ENCODE peak calls at places on chromosomes 13 and 19, in seven cellular contexts. F is body of pancreas, Z is heart left ventricle, G is kidney, T is K562, D is breast epithelium, J is Panc1. P is an unnamed sample.

GRCh38 chr19:47430041-47430802 is 10.9 kb upstream of the MEIS3 start:
- DNase-seq in F (peak), Z (peak), G (peak), T (no peak), D (peak), J (no peak), P (peak)

GRCh38 chr19:19372656-19373416 is 32.6 kb upstream of the GATAD2A start:
- DNase-seq in F (no peak), Z (peak), G (peak), T (peak), D (no peak), J (no peak), P (no peak)

GRCh38 chr19:29812080-29812880 is 489 bp downstream of the CCNE1 start:
- DNase-seq in F (peak), Z (no peak), G (peak), T (peak), D (no peak), J (no peak), P (peak)

GRCh38 chr13:50365300-50365682 is 350.0 kb downstream of the KCNRG start:
- DNase-seq in F (no peak), Z (no peak), G (no peak), T (no peak), D (no peak), J (no peak), P (no peak)

GRCh38 chr13:75181906-75182305 is 300.1 kb downstream of the TBC1D4 start:
- DNase-seq in F (no peak), Z (no peak), G (no peak), T (no peak), D (no peak), J (no peak), P (no peak)

GRCh38 chr13:25840261-25840660 is 211.6 kb downstream of the SHISA2 start:
- DNase-seq in F (no peak), Z (no peak), G (no peak), T (no peak), D (no peak), J (no peak), P (no peak)

GRCh38 chr13:114263590-114263989 is 17.8 kb upstream of the UPF3A start:
- DNase-seq in F (no peak), Z (no peak), G (no peak), T (no peak), D (no peak), J (no peak), P (no peak)

GRCh38 chr19:48746738-48747575 is at the start of gene IZUMO1:
- DNase-seq in F (peak), Z (peak), G (peak), T (peak), D (no peak), J (peak), P (peak)

GRCh38 chr19:2627319-2627829 is 75.1 kb downstream of the GNG7 start:
- DNase-seq in F (peak), Z (peak), G (peak), T (no peak), D (peak), J (peak), P (no peak)

GRCh38 chr13:97289514-97290298 is 67.6 kb downstream of the MBNL2 start:
- DNase-seq in F (no peak), Z (no peak), G (no peak), T (no peak), D (no peak), J (no peak), P (no peak)

GRCh38 chr13:30526612-30527217 is 61.0 kb upstream of the HMGB1 start:
- DNase-seq in F (no peak), Z (no peak), G (peak), T (no peak), D (no peak), J (no peak), P (peak)

GRCh38 chr19:40933025-40933424 is 51.0 kb upstream of the CYP2A7 start:
- DNase-seq in F (no peak), Z (no peak), G (no peak), T (no peak), D (no peak), J (no peak), P (no peak)

GRCh38 chr19:2815191-2815614 is 4.5 kb upstream of the ZNF554 start:
- DNase-seq in F (no peak), Z (no peak), G (peak), T (no peak), D (no peak), J (no peak), P (no peak)

GRCh38 chr13:101417501-101417900 is 1.2 kb upstream of the NALCN start:
- DNase-seq in F (no peak), Z (no peak), G (no peak), T (no peak), D (no peak), J (no peak), P (no peak)

GRCh38 chr19:13053761-13054604 is 48.7 kb downstream of the LYL1 start:
- DNase-seq in F (peak), Z (peak), G (peak), T (no peak), D (peak), J (peak), P (peak)

GRCh38 chr19:10068205-10068604 is 17.9 kb upstream of the SHFL start:
- DNase-seq in F (no peak), Z (no peak), G (no peak), T (no peak), D (no peak), J (no peak), P (no peak)

GRCh38 chr13:46492946-46493345 is 60.0 kb upstream of the LRCH1 start:
- DNase-seq in F (no peak), Z (no peak), G (no peak), T (peak), D (no peak), J (no peak), P (peak)

GRCh38 chr19:32404939-32405430 is 585 bp upstream of the DPY19L3 start:
- DNase-seq in F (peak), Z (peak), G (peak), T (no peak), D (peak), J (no peak), P (peak)

GRCh38 chr19:57096640-57097361 is 23.0 kb upstream of the USP29 start:
- DNase-seq in F (no peak), Z (no peak), G (no peak), T (no peak), D (no peak), J (no peak), P (no peak)

GRCh38 chr19:507286-508203 is at the start of gene TPGS1:
- DNase-seq in F (peak), Z (peak), G (peak), T (peak), D (peak), J (no peak), P (peak)

GRCh38 chr19:55585658-55586339 is 5.2 kb upstream of the ZNF579 start:
- DNase-seq in F (peak), Z (peak), G (peak), T (peak), D (no peak), J (no peak), P (peak)

GRCh38 chr19:2254052-2254872 is 2.0 kb downstream of the JSRP1 start:
- DNase-seq in F (no peak), Z (peak), G (peak), T (no peak), D (no peak), J (no peak), P (peak)

GRCh38 chr19:18002347-18002850 is 5.6 kb upstream of the ARRDC2 start:
- DNase-seq in F (no peak), Z (no peak), G (no peak), T (no peak), D (no peak), J (no peak), P (no peak)

GRCh38 chr13:48291730-48292129 is 11.8 kb upstream of the RB1 start:
- DNase-seq in F (no peak), Z (no peak), G (no peak), T (no peak), D (no peak), J (no peak), P (peak)

GRCh38 chr13:25963681-25964080 is 88.1 kb downstream of the SHISA2 start:
- DNase-seq in F (no peak), Z (no peak), G (no peak), T (no peak), D (no peak), J (no peak), P (no peak)

GRCh38 chr19:40613669-40614594 is 12.8 kb downstream of the LTBP4 start:
- DNase-seq in F (no peak), Z (peak), G (peak), T (peak), D (peak), J (no peak), P (peak)

GRCh38 chr19:46241676-46242075 is 12.1 kb downstream of the IGFL1 start:
- DNase-seq in F (no peak), Z (no peak), G (no peak), T (no peak), D (no peak), J (no peak), P (no peak)

GRCh38 chr19:22784051-22784450 is at the start of gene ZNF99:
- DNase-seq in F (peak), Z (peak), G (peak), T (no peak), D (peak), J (no peak), P (no peak)

GRCh38 chr13:66656050-66656449 is 574.1 kb downstream of the PCDH9 start:
- DNase-seq in F (no peak), Z (no peak), G (no peak), T (no peak), D (no peak), J (no peak), P (no peak)

GRCh38 chr19:29690842-29691241 is 24.2 kb downstream of the C19orf12 start:
- DNase-seq in F (no peak), Z (no peak), G (no peak), T (peak), D (no peak), J (no peak), P (peak)

GRCh38 chr19:11195169-11195568 is 2.2 kb downstream of the KANK2 start:
- DNase-seq in F (no peak), Z (no peak), G (peak), T (no peak), D (no peak), J (no peak), P (no peak)

GRCh38 chr13:114035186-114035582 is 61.3 kb upstream of the C13orf46 start:
- DNase-seq in F (no peak), Z (no peak), G (no peak), T (no peak), D (no peak), J (no peak), P (no peak)

GRCh38 chr13:97945342-97945741 is 8.1 kb upstream of the IPO5 start:
- DNase-seq in F (no peak), Z (no peak), G (no peak), T (no peak), D (no peak), J (no peak), P (no peak)

GRCh38 chr13:80386001-80386400 is 45.1 kb upstream of the SPRY2 start:
- DNase-seq in F (no peak), Z (no peak), G (no peak), T (no peak), D (no peak), J (no peak), P (no peak)

GRCh38 chr13:59250276-59250990 is 913.3 kb downstream of the DIAPH3 start:
- DNase-seq in F (no peak), Z (no peak), G (no peak), T (no peak), D (no peak), J (no peak), P (no peak)

GRCh38 chr19:872266-872951 is 12.9 kb downstream of the CFD start:
- DNase-seq in F (no peak), Z (peak), G (peak), T (peak), D (no peak), J (no peak), P (peak)

GRCh38 chr19:48296963-48297734 is 27.3 kb downstream of the ZNF114 start:
- DNase-seq in F (no peak), Z (no peak), G (no peak), T (no peak), D (no peak), J (no peak), P (no peak)

GRCh38 chr13:102295316-102296048 is 106.4 kb downstream of the FGF14 start:
- DNase-seq in F (no peak), Z (no peak), G (no peak), T (no peak), D (no peak), J (no peak), P (no peak)

GRCh38 chr13:24868874-24869273 is 104.9 kb downstream of the RNF17 start:
- DNase-seq in F (no peak), Z (no peak), G (no peak), T (no peak), D (no peak), J (no peak), P (no peak)

GRCh38 chr13:94435604-94436226 is 43.8 kb downstream of the DCT start:
- DNase-seq in F (no peak), Z (no peak), G (no peak), T (peak), D (no peak), J (no peak), P (peak)

GRCh38 chr19:31350033-31350692 is 927 bp upstream of the TSHZ3 start:
- DNase-seq in F (no peak), Z (peak), G (peak), T (peak), D (no peak), J (no peak), P (peak)

GRCh38 chr19:31350693-31351211 is 1.5 kb upstream of the TSHZ3 start:
- DNase-seq in F (peak), Z (peak), G (peak), T (peak), D (no peak), J (no peak), P (peak)

GRCh38 chr19:31352782-31353651 is 3.8 kb upstream of the TSHZ3 start:
- DNase-seq in F (no peak), Z (no peak), G (no peak), T (no peak), D (no peak), J (no peak), P (no peak)

GRCh38 chr19:31352296-31352781 is 3.1 kb upstream of the TSHZ3 start:
- DNase-seq in F (no peak), Z (no peak), G (no peak), T (no peak), D (no peak), J (no peak), P (no peak)

GRCh38 chr19:31351212-31352193 is 2.3 kb upstream of the TSHZ3 start:
- DNase-seq in F (peak), Z (peak), G (peak), T (no peak), D (no peak), J (no peak), P (peak)
- H3K27ac ChIP-seq in F (peak), Z (peak), G (no peak), T (no peak), D (no peak), J (no peak), P (no peak)

GRCh38 chr13:111258637-111259036 is 61.8 kb upstream of the TEX29 start:
- DNase-seq in F (no peak), Z (no peak), G (no peak), T (no peak), D (no peak), J (no peak), P (no peak)

GRCh38 chr13:111255228-111255790 is 65.1 kb upstream of the TEX29 start:
- DNase-seq in F (no peak), Z (no peak), G (no peak), T (no peak), D (no peak), J (no peak), P (no peak)

GRCh38 chr13:111256946-111257345 is 63.5 kb upstream of the TEX29 start:
- DNase-seq in F (no peak), Z (no peak), G (no peak), T (no peak), D (no peak), J (no peak), P (no peak)

GRCh38 chr13:111259058-111259457 is 61.4 kb upstream of the TEX29 start:
- DNase-seq in F (no peak), Z (no peak), G (no peak), T (no peak), D (no peak), J (no peak), P (no peak)

DNA sequence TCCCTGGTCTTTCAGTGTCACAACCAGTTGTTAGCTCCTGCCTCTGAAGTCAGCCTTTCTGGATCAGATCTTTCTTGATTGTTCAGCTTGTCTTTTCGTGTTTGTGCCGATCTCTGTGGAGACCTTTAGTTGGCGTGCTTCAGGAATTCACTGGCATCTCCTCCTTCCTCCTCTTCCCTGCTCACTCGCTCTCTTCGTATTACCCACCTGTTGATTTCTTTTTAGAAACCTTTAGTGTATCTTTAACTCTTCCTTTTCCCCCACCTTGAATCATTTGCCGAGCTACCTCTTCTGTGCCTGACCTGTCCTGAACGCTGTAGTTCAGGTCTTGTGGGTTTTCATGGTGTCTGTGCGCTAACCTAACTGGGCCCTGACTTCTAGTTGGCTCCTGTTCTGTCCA is 64.0 kb upstream of the TEX29 start:
- DNase-seq in F (no peak), Z (no peak), G (no peak), T (no peak), D (no peak), J (no peak), P (no peak)
- H3K27ac ChIP-seq in F (no peak), Z (no peak), G (no peak), T (no peak), D (no peak), J (no peak), P (no peak)

DNA sequence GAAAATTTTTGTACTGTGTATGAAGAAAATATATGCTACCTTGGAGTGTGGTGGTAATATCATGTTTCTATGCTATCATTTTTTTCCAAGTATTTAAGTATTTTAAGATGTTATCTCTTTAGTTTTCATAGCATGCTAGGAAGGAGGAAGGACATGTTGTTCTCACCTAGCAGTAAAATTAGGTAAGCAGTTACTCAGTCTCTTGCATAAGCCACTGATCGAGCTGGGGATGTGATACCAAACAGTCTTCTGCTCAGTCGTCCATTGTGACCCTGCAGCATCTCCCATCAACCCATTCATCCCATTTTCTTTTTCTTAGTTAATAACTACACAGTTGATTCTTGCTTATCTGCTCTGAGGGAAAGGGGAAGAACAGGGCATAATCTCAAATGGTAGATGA is 130.6 kb downstream of the KLF5 start:
- DNase-seq in F (no peak), Z (no peak), G (no peak), T (no peak), D (no peak), J (no peak), P (no peak)
- H3K27ac ChIP-seq in F (no peak), Z (no peak), G (no peak), T (no peak), D (no peak), J (no peak), P (no peak)

GRCh38 chr19:38401148-38401547 is 1.7 kb upstream of the FAM98C start:
- DNase-seq in F (no peak), Z (no peak), G (no peak), T (no peak), D (no peak), J (no peak), P (no peak)
- H3K27ac ChIP-seq in F (no peak), Z (no peak), G (no peak), T (no peak), D (no peak), J (no peak), P (no peak)

DNA sequence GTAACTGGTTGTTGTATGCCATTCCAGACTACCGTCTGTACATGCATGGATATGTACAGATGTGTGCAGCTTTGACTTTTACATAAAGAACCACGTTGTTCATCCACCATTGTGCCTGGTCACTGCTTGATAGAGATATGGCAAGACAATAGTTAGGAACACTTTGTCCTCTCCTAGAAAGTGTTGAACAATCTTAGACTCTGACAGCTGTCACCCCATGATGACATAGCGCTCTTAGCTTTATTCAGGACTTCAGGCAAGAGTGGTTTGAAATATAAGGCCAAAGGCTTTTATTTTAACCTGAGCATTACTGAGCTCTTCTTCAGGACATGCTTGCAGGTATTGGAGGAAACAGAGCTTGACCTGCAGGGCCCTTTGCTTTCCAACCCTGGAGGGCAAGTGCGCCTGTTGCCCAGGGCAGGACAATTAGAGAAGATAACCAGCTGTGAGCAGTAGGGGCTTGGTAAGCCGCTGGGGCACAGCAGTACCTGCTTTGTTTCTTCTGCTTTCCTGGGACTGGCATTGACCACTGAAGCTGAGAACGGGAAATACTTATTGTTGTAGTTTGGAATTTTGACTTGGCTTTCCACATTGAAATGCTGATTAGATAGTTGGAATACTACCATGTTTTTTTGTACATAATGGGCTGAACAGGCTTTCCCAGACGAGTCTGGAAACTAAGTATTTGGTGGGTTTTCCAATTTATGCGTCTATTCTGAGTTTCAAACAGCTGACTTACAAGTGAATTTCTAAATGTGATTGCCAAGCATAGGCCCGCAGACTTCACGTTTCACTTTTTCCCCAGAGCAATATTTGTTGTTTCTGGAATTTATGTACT is 51.1 kb downstream of the GARRE1 start:
- DNase-seq in F (no peak), Z (no peak), G (no peak), T (no peak), D (no peak), J (no peak), P (peak)
- H3K27ac ChIP-seq in F (peak), Z (peak), G (peak), T (no peak), D (peak), J (no peak), P (peak)

DNA sequence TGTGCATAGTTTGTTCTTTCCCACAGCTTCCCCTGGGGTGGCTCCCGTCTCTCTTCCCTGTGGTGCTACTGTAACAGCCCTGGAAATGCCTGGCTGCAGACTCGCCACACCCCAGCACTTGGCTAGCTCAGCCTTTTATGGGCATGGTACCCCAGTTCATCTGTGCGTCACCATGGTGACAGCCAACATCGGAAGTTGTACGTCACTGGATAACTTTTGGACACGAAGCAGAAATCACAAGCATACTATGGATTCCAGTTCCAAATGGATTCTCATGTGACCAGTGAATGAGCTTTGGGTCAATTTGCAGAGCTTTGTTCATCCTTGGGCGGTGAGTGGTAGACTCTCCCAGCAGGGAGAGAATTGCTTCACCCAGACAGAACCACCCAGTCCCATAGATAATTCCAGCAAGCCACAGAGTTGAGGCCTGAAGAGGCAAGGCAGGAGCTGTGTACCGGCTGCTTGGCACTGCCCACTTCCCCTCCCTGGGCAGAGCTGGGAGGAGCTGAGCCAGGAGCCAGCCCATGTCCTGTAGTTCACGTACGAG is 54.4 kb downstream of the COL4A2 start:
- DNase-seq in F (no peak), Z (peak), G (peak), T (no peak), D (no peak), J (no peak), P (peak)
- H3K27ac ChIP-seq in F (no peak), Z (peak), G (peak), T (no peak), D (no peak), J (no peak), P (peak)

P was measured in cardiac muscle cell.